ENCODE peak calls at places on chromosomes 3 and 15, in five cellular contexts. W, F, Z, V and T are unnamed samples.
A peak's percentile ranks its signal among the peaks of the same experiment; 100 is the strongest.

GRCh38 chr3:177538064-177538742 is 340.9 kb upstream of the TBL1XR1 start:
- DNase-seq in Z (no peak), W (no peak), V (no peak), F (no peak), T (peak; percentile 70)

GRCh38 chr15:25936004-25936403 is 72.9 kb upstream of the ATP10A start:
- DNase-seq in W (no peak), F (no peak), Z (no peak), V (no peak), T (no peak)

GRCh38 chr3:185823280-185824044 is 1.4 kb downstream of the IGF2BP2 start:
- DNase-seq in V (peak; percentile 73), W (peak; percentile 76), Z (peak; percentile 69), F (no peak), T (peak; percentile 47)

GRCh38 chr15:43293402-43293801 is 26.7 kb upstream of the TGM5 start:
- DNase-seq in V (peak; percentile 65), W (no peak), F (no peak), Z (no peak), T (no peak)

GRCh38 chr15:84759018-84759417 is 10.6 kb downstream of the ZNF592 start:
- DNase-seq in W (no peak), V (no peak), Z (no peak), F (no peak), T (no peak)

GRCh38 chr3:115996420-115997108 is 373.3 kb downstream of the GAP43 start:
- DNase-seq in Z (no peak), W (no peak), V (no peak), F (no peak), T (peak; percentile 41)

GRCh38 chr3:21484323-21485154 is 266.5 kb downstream of the ZNF385D start:
- DNase-seq in Z (no peak), V (peak; percentile 79), W (no peak), F (peak; percentile 24), T (peak; percentile 90)

GRCh38 chr3:4529901-4530588 is 36.9 kb downstream of the ITPR1 start:
- DNase-seq in W (no peak), V (no peak), Z (no peak), F (no peak), T (no peak)

GRCh38 chr3:194587438-194587931 is 45.7 kb downstream of the TMEM44 start:
- DNase-seq in Z (no peak), W (no peak), V (no peak), F (no peak), T (peak; percentile 92)

GRCh38 chr3:113912551-113913246 is 35.1 kb upstream of the ZDHHC23 start:
- DNase-seq in F (peak; percentile 69), V (peak; percentile 73), W (no peak), Z (no peak), T (peak; percentile 77)

GRCh38 chr3:119098620-119099222 is 47.2 kb upstream of the TEX55 start:
- DNase-seq in W (no peak), Z (no peak), V (peak; percentile 49), F (peak; percentile 20), T (peak; percentile 58)

GRCh38 chr3:107198522-107199271 is 178.5 kb upstream of the CCDC54 start:
- DNase-seq in F (no peak), W (no peak), Z (no peak), V (no peak), T (peak; percentile 70)

GRCh38 chr3:24640330-24640877 is 145.8 kb upstream of the THRB start:
- DNase-seq in V (peak; percentile 38), W (no peak), F (no peak), Z (no peak), T (peak; percentile 62)

GRCh38 chr3:12442654-12443501 is 41.4 kb upstream of the TSEN2 start:
- DNase-seq in W (no peak), F (no peak), Z (no peak), V (no peak), T (no peak)

GRCh38 chr15:75902129-75902557 is 1.5 kb upstream of the FBXO22 start:
- DNase-seq in F (no peak), Z (no peak), W (no peak), V (peak; percentile 73), T (no peak)

GRCh38 chr3:15462451-15462850 is 35.1 kb downstream of the EAF1 start:
- DNase-seq in W (no peak), F (no peak), V (no peak), Z (no peak), T (no peak)

GRCh38 chr15:69782809-69783208 is 314.9 kb downstream of the TLE3 start:
- DNase-seq in W (no peak), F (no peak), V (no peak), Z (no peak), T (no peak)

GRCh38 chr15:29089731-29090616 is 179.6 kb downstream of the NSMCE3 start:
- DNase-seq in F (no peak), W (peak; percentile 39), V (peak; percentile 46), Z (no peak), T (peak; percentile 33)

GRCh38 chr3:113952921-113953320 is 5.1 kb downstream of the ZDHHC23 start:
- DNase-seq in V (no peak), Z (no peak), F (no peak), W (no peak), T (peak; percentile 36)

GRCh38 chr3:16884084-16884747 is 539 bp upstream of the PLCL2 start:
- DNase-seq in W (peak; percentile 83), Z (peak; percentile 74), V (peak; percentile 91), F (no peak), T (peak; percentile 56)

GRCh38 chr3:72629191-72629611 is 219.0 kb downstream of the SHQ1 start:
- DNase-seq in V (no peak), F (no peak), W (no peak), Z (no peak), T (peak; percentile 1)

GRCh38 chr3:24522155-24522579 is 27.5 kb upstream of the THRB start:
- DNase-seq in Z (no peak), W (peak; percentile 51), V (peak; percentile 56), F (no peak), T (no peak)

GRCh38 chr3:170037463-170038433 is at the start of gene GPR160:
- DNase-seq in W (peak; percentile 96), F (peak; percentile 15), Z (peak; percentile 94), V (peak; percentile 89), T (peak; percentile 37)

GRCh38 chr15:60594071-60594470 is 115.1 kb upstream of the ICE2 start:
- DNase-seq in V (no peak), Z (no peak), F (no peak), W (no peak), T (no peak)
- TF ChIP-seq CTCF in V (no peak), Z (no peak), F (no peak), W (no peak), T (no peak)

GRCh38 chr3:10993729-10994065 is 1.1 kb downstream of the SLC6A1 start:
- DNase-seq in V (no peak), W (no peak), Z (no peak), F (no peak), T (no peak)
- H3K4me3 ChIP-seq in V (no peak overlapping the region), W (no peak overlapping the region), Z (peak overlapping the region; percentile 39), F (no peak overlapping the region), T (no peak overlapping the region)

GRCh38 chr15:92600902-92601301 is 54.7 kb downstream of the FAM174B start:
- DNase-seq in Z (no peak), W (no peak), F (no peak), V (no peak), T (no peak)
- TF ChIP-seq CTCF in Z (no peak), W (no peak), F (no peak), V (no peak), T (no peak)

GRCh38 chr3:172708905-172709775 is 1.7 kb downstream of the NCEH1 start:
- DNase-seq in W (no peak), Z (no peak), V (no peak), F (no peak), T (peak; percentile 40)
- H3K4me3 ChIP-seq in W (no peak overlapping the region), Z (peak overlapping the region; percentile 71), V (peak overlapping the region; percentile 78), F (peak overlapping the region; percentile 94), T (peak overlapping the region; percentile 80)

DNA sequence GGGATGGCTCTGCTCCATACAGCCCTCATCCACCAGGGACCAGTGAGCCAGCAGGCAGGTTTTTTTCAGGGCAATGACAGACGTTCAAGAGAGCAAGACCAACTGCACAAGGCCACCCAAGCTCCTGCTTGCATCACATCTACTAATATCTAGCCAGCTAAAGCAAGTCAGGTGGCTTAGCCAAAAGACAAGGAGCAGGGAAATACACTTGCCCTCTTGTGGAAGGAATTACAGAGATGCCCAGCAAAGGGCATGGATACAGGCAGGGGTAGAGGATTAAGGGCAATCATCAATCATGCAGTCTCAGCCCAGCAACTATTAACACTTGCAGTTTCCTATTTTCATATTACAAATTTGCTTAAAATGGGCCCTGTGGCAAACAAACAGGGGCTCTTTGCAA is 81.5 kb upstream of the NTRK3 start:
- DNase-seq in F (no peak), V (peak; percentile 21), Z (no peak), W (no peak), T (no peak)
- TF ChIP-seq CTCF in F (peak; percentile 11), V (peak; percentile 21), Z (no peak), W (no peak), T (no peak)

GRCh38 chr15:85795669-85796305 is 1.1 kb upstream of the KLHL25 start:
- DNase-seq in V (no peak), F (no peak), Z (no peak), W (no peak), T (no peak)
- H3K4me3 ChIP-seq in V (no peak overlapping the region), F (peak overlapping the region; percentile 56), Z (peak overlapping the region; percentile 90), W (peak overlapping the region; percentile 80), T (no peak overlapping the region)